ENCODE peak calls at places on chromosomes 2 and 18, in ten cellular contexts. L is fibroblast of the aortic adventitia, E is pancreas, U is Calu3, Z is heart right ventricle, G is cardiac fibroblast, Y is PC-3, A is nephron progenitor cell, J is D721Med, V is foreskin fibroblast. P is an unnamed sample.

GRCh38 chr18:48139427-48140347 is 209.2 kb upstream of the SMAD2 start:
- DNase-seq in E (peak), U (peak), Z (peak), A (no peak), L (no peak), Y (peak), V (no peak), G (no peak), J (no peak), P (no peak)

GRCh38 chr2:64143154-64144056 is 815 bp downstream of the PELI1 start:
- DNase-seq in Y (peak), G (peak), L (peak), U (peak), Z (peak), V (no peak), J (no peak), A (peak), E (peak), P (peak)

GRCh38 chr2:96091141-96091710 is 25.1 kb downstream of the ADRA2B start:
- DNase-seq in G (no peak), J (no peak), E (peak), Y (no peak), Z (no peak), V (no peak), L (no peak), U (peak), A (no peak), P (no peak)

GRCh38 chr18:35407871-35408481 is 30.8 kb upstream of the ZNF396 start:
- DNase-seq in Z (no peak), G (peak), Y (peak), E (peak), V (peak), L (peak), A (peak), U (peak), J (peak), P (peak)

GRCh38 chr2:157439792-157440186 is 4.1 kb downstream of the CYTIP start:
- DNase-seq in L (no peak), A (no peak), V (no peak), Y (no peak), U (no peak), G (no peak), E (no peak), Z (no peak), J (no peak), P (peak)

GRCh38 chr2:236505648-236506047 is 64.0 kb upstream of the ACKR3 start:
- DNase-seq in J (no peak), Z (no peak), U (no peak), E (no peak), L (no peak), Y (no peak), G (no peak), A (no peak), V (no peak), P (no peak)

GRCh38 chr2:236790991-236791390 is 221.4 kb downstream of the ACKR3 start:
- DNase-seq in V (no peak), A (no peak), Z (no peak), G (no peak), E (no peak), L (peak), Y (no peak), U (no peak), J (no peak), P (no peak)

GRCh38 chr2:85905187-85905666 is 16.4 kb upstream of the ST3GAL5 start:
- DNase-seq in L (peak), V (no peak), J (no peak), E (no peak), Y (no peak), Z (no peak), U (no peak), A (no peak), G (peak), P (no peak)

GRCh38 chr2:205078762-205079161 is 533.5 kb downstream of the PARD3B start:
- DNase-seq in G (no peak), V (no peak), Z (no peak), A (no peak), U (no peak), Y (no peak), J (no peak), E (no peak), L (no peak), P (no peak)

GRCh38 chr2:88880441-88880953 is 189.0 kb downstream of the RPIA start:
- DNase-seq in E (peak), J (no peak), L (peak), Y (peak), G (peak), A (peak), Z (no peak), V (peak), U (peak), P (peak)

GRCh38 chr18:58645398-58645797 is 16.5 kb upstream of the ALPK2 start:
- DNase-seq in E (no peak), J (no peak), L (peak), Z (no peak), G (peak), U (no peak), A (no peak), V (no peak), Y (no peak), P (no peak)

GRCh38 chr2:237184923-237185580 is 99.4 kb downstream of the COPS8 start:
- DNase-seq in Y (no peak), L (peak), A (no peak), E (no peak), U (no peak), Z (no peak), J (no peak), G (no peak), V (no peak), P (no peak)

GRCh38 chr18:47403949-47404348 is 152.5 kb upstream of the SKOR2 start:
- DNase-seq in G (no peak), J (no peak), U (no peak), E (no peak), V (no peak), Z (no peak), Y (no peak), A (no peak), L (no peak), P (no peak)

GRCh38 chr2:201994973-201995638 is 38.5 kb upstream of the FZD7 start:
- DNase-seq in Z (no peak), U (no peak), A (no peak), E (no peak), Y (no peak), V (no peak), J (no peak), G (no peak), L (no peak), P (no peak)

GRCh38 chr2:221962186-221962585 is 336.6 kb downstream of the PAX3 start:
- DNase-seq in J (no peak), G (no peak), Y (no peak), Z (no peak), V (no peak), E (no peak), A (no peak), U (no peak), L (no peak), P (no peak)

GRCh38 chr2:108270768-108271506 is 17.8 kb upstream of the SULT1C2 start:
- DNase-seq in L (no peak), J (no peak), U (no peak), Y (no peak), V (no peak), A (no peak), G (no peak), Z (no peak), E (no peak), P (no peak)

GRCh38 chr2:189585357-189585756 is 4.8 kb upstream of the SLC40A1 start:
- DNase-seq in A (no peak), J (no peak), Z (no peak), V (no peak), Y (no peak), L (no peak), G (no peak), U (no peak), E (no peak), P (no peak)

GRCh38 chr2:227761734-227762476 is 16.2 kb downstream of the SCYGR8 start:
- DNase-seq in J (no peak), G (no peak), A (no peak), L (peak), Y (no peak), V (no peak), E (no peak), U (peak), Z (no peak), P (no peak)

GRCh38 chr2:20350105-20350712 is 435 bp downstream of the PUM2 start:
- DNase-seq in U (peak), J (no peak), E (peak), Z (peak), Y (peak), V (no peak), L (no peak), G (peak), A (peak), P (peak)

GRCh38 chr2:99489758-99490087 is at the start of gene REV1:
- DNase-seq in V (no peak), E (no peak), Z (no peak), U (no peak), L (no peak), J (no peak), Y (no peak), A (no peak), G (no peak), P (no peak)

GRCh38 chr2:141517180-141517851 is 613.5 kb downstream of the LRP1B start:
- DNase-seq in Y (no peak), E (no peak), A (no peak), U (no peak), V (no peak), J (no peak), Z (no peak), L (no peak), G (no peak), P (no peak)

GRCh38 chr18:2222270-2223185 is 348.8 kb downstream of the METTL4 start:
- DNase-seq in J (no peak), Z (no peak), Y (peak), E (no peak), U (peak), A (no peak), G (no peak), V (no peak), L (no peak), P (no peak)

GRCh38 chr2:2793514-2793913 is 462.4 kb upstream of the MYT1L start:
- DNase-seq in A (no peak), G (no peak), L (no peak), J (no peak), U (no peak), Y (no peak), E (no peak), V (no peak), Z (no peak), P (no peak)

GRCh38 chr2:222783592-222783991 is 77.2 kb upstream of the ACSL3 start:
- DNase-seq in Z (no peak), G (no peak), U (no peak), E (no peak), Y (no peak), A (no peak), J (no peak), L (no peak), V (no peak), P (no peak)

GRCh38 chr2:19901201-19901457 is 654 bp downstream of the TTC32 start:
- DNase-seq in U (no peak), Y (no peak), J (no peak), V (no peak), G (no peak), E (no peak), Z (no peak), A (no peak), L (no peak), P (no peak)

GRCh38 chr18:54223568-54224241 is 764 bp downstream of the MBD2 start:
- DNase-seq in V (peak), A (peak), E (peak), L (peak), Z (peak), Y (peak), U (peak), J (no peak), G (peak), P (peak)

GRCh38 chr2:8720741-8721140 is 38.9 kb downstream of the ID2 start:
- DNase-seq in U (no peak), A (no peak), J (no peak), Y (no peak), L (no peak), G (no peak), Z (no peak), E (no peak), V (no peak), P (no peak)

GRCh38 chr2:105490204-105490603 is 91.4 kb upstream of the FHL2 start:
- DNase-seq in Y (no peak), V (no peak), A (no peak), G (no peak), U (no peak), J (no peak), E (no peak), L (no peak), Z (no peak), P (no peak)

GRCh38 chr2:170680172-170680913 is 34.8 kb upstream of the SP5 start:
- DNase-seq in V (no peak), Y (no peak), U (no peak), J (no peak), E (no peak), G (no peak), A (no peak), L (no peak), Z (no peak), P (no peak)

GRCh38 chr2:105843797-105844374 is 99.2 kb downstream of the NCK2 start:
- DNase-seq in A (no peak), V (no peak), Z (no peak), E (no peak), L (no peak), Y (no peak), J (no peak), U (no peak), G (no peak), P (no peak)

GRCh38 chr2:28702415-28702859 is 49.2 kb upstream of the PPP1CB start:
- DNase-seq in A (no peak), Y (no peak), L (no peak), U (no peak), G (no peak), E (peak), Z (peak), J (no peak), V (no peak), P (no peak)

GRCh38 chr2:60818272-60818671 is 62.2 kb downstream of the PAPOLG start:
- DNase-seq in U (peak), V (no peak), Y (peak), G (peak), A (no peak), J (no peak), Z (no peak), E (no peak), L (no peak), P (peak)

GRCh38 chr2:85393836-85394235 is 16.3 kb downstream of the CAPG start:
- DNase-seq in U (no peak), Z (no peak), E (no peak), G (peak), J (no peak), A (no peak), Y (peak), L (no peak), V (peak), P (no peak)

GRCh38 chr2:111121873-111122630 is 1.3 kb downstream of the BCL2L11 start:
- DNase-seq in Z (peak), A (peak), J (peak), G (peak), L (peak), E (peak), Y (peak), U (peak), V (peak), P (peak)

GRCh38 chr2:111119847-111120252 is 864 bp upstream of the BCL2L11 start:
- DNase-seq in A (no peak), G (no peak), Z (peak), E (peak), J (no peak), Y (no peak), U (no peak), L (no peak), V (no peak), P (no peak)

GRCh38 chr2:111119004-111119846 is 1.5 kb upstream of the BCL2L11 start:
- DNase-seq in E (peak), A (peak), U (no peak), J (no peak), V (no peak), L (no peak), Z (peak), Y (no peak), G (no peak), P (peak)

GRCh38 chr2:111121028-111121872 is 536 bp downstream of the BCL2L11 start:
- DNase-seq in A (peak), Z (peak), E (peak), U (peak), Y (peak), J (no peak), G (peak), V (no peak), L (peak), P (peak)

GRCh38 chr2:111120253-111121027 is at the start of gene BCL2L11:
- DNase-seq in U (peak), Z (peak), V (peak), L (peak), J (peak), G (peak), E (peak), Y (peak), A (peak), P (peak)
- TF ChIP-seq CTCF in U (peak), Z (no peak), V (peak), L (no peak), J (peak), G (no peak), E (no peak), Y (peak), A (no peak), P (peak)

GRCh38 chr2:75729861-75730260 is 19.1 kb upstream of the GCFC2 start:
- DNase-seq in L (peak), G (no peak), E (no peak), J (no peak), V (no peak), Y (peak), Z (no peak), A (no peak), U (no peak), P (no peak)
- TF ChIP-seq CTCF in L (no peak), G (peak), E (no peak), J (peak), V (peak), Y (peak), Z (no peak), A (peak), U (no peak), P (peak)

DNA sequence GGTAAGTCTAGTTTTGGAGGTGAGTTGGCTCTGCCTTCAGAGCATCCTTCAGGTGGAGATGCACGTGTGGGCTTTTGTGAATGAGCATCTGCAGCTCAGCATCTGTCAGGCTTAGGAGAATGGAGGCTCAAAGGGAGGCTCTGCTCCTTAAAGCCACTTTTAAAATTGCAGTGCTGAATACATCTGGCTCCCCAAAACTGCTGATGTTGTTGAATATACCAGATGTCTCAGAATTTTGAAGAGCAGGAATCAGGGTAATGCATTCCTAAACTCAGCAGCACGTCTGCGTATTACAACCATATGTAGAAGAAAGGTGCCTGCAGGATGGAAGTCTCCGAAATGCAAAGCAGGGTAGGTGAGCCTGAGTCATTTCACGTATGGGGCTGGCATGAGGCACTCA is 106.5 kb upstream of the EFEMP1 start:
- DNase-seq in G (no peak), U (no peak), J (no peak), Y (no peak), Z (no peak), L (no peak), A (no peak), V (no peak), E (no peak), P (no peak)
- TF ChIP-seq CTCF in G (no peak), U (no peak), J (no peak), Y (no peak), Z (no peak), L (no peak), A (no peak), V (no peak), E (no peak), P (no peak)

DNA sequence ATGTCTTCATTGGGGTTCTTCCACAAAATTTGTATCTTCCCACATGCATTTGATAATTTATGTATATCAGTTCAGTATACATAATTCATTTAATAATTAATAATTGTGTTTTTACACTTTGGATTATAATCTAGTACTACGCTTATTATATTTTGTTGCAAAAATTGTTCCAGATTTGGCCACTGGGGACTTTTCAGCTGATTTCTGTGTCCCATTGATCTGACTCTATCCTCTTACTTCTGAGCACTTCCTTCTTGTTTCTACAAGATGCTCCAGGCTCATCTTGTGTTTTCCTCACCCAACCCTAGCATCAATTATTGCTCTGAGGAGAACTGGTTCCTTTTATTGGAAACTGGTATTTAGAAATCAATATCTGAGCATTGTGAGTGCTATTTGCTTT is 215.3 kb upstream of the CDH19 start:
- DNase-seq in V (no peak), J (no peak), Y (peak), U (no peak), E (no peak), L (no peak), Z (no peak), G (no peak), A (no peak), P (no peak)
- TF ChIP-seq CTCF in V (no peak), J (no peak), Y (peak), U (no peak), E (no peak), L (no peak), Z (no peak), G (peak), A (no peak), P (peak)

GRCh38 chr2:24164416-24164973 is 10.4 kb upstream of the FAM228A start:
- DNase-seq in Y (peak), E (no peak), L (peak), V (no peak), J (no peak), A (peak), G (peak), Z (peak), U (peak), P (peak)
- TF ChIP-seq CTCF in Y (peak), E (peak), L (peak), V (peak), J (peak), A (peak), G (peak), Z (peak), U (peak), P (peak)

GRCh38 chr2:53268086-53268485 is 499.5 kb upstream of the CHAC2 start:
- DNase-seq in Y (peak), E (no peak), J (no peak), U (no peak), G (no peak), Z (no peak), L (no peak), A (no peak), V (no peak), P (no peak)
- TF ChIP-seq CTCF in Y (peak), E (no peak), J (no peak), U (no peak), G (no peak), Z (no peak), L (no peak), A (no peak), V (no peak), P (no peak)

DNA sequence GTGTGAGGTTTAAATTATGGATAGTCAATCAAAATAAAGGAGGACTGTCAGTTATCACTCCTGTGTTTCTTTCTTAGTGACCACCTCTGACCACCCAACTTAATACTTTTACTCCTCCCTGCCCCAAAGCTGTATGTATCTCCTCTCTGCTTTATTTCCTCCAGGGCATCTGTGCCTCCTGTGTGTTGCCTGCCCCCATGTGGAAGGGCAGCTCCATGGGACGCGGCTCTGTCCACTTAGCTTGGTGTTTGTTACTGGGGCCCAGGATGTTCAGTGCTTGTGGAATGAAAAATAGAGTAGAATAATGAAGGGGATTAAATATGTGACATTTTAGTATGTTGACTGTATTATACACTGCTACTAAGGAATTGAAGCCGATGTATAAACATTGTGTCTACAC is 9.8 kb downstream of the ACP1 start:
- DNase-seq in V (no peak), G (no peak), E (no peak), L (no peak), Y (no peak), Z (no peak), A (no peak), U (peak), J (no peak), P (no peak)
- TF ChIP-seq CTCF in V (no peak), G (no peak), E (no peak), L (no peak), Y (peak), Z (no peak), A (no peak), U (no peak), J (no peak), P (peak)

DNA sequence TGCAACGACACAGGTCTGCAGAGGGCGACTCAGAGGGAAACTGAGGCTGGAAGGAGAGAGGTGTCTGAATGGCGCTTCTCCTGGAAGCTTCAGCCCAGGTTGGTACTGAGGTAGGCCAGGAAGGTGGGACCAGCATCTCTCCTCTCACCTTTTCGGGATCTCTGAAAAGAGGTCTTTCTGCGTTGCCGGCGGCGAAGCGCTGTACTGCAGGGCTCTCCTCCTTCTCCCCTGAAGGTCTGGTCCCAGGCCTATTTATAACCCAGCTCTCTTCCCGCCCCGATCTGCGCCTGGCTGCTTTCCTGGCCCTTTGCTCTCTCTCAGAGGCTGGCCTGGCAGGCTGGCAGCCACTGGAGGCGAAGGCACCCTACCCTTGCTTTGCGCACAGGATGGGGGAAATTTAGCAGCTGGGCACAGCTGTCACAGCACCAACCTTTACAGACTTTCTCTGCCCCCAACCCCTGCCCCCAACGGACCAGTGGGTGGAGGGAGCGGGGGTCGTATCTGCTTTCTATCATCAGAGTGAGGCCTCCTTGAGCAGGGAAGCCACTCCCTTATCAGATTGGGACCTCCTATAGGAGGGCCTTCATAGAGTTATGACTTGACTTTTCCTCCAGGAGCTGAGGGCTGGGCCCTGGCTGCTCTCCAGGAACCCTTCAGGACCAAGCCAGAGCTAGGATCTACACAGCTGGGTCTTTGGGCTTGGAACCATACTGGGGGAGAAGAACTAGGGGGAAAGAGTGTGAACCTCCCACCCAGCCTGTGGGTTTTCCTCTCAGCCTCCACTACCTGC is 1.1 kb downstream of the DYSF start:
- DNase-seq in V (no peak), U (no peak), G (no peak), Y (peak), Z (peak), L (no peak), J (no peak), A (no peak), E (no peak), P (no peak)
- TF ChIP-seq CTCF in V (no peak), U (no peak), G (no peak), Y (no peak), Z (peak), L (no peak), J (no peak), A (no peak), E (no peak), P (no peak)